ENCODE peak calls at places on chromosomes 5 and 9, in ten cellular contexts. I is naive thymus-derived CD8-positive, alpha-beta T cell; Y is HT1080; O is activated CD8-positive, alpha-beta memory T cell treated with anti-CD3 and anti-CD28 coated beads, Interleukin-2, amount 50 U/mL, for 4 hours; F is stomach; U is GM03348; W is NCI-H1436; N is nucleus accumbens; C is dermis microvascular lymphatic vessel endothelial cell; A is NCI-H460. K is an unnamed sample.
A peak's percentile ranks its signal among the peaks of the same experiment; 100 is the strongest.

GRCh38 chr5:127957183-127957582 is 126.4 kb upstream of the SLC12A2 start:
- DNase-seq in I (no peak), Y (peak; percentile 85), O (no peak), F (no peak), U (peak; percentile 45), W (no peak), N (no peak), C (peak; percentile 90), A (no peak), K (no peak)

GRCh38 chr5:145586664-145587307 is 248.4 kb downstream of the PRELID2 start:
- DNase-seq in I (no peak), Y (no peak), O (no peak), F (no peak), U (no peak), W (no peak), N (no peak), C (no peak), A (no peak), K (no peak)

GRCh38 chr5:158560170-158560569 is 539.5 kb downstream of the EBF1 start:
- DNase-seq in I (no peak), Y (peak; percentile 76), O (no peak), F (peak; percentile 63), U (no peak), W (peak; percentile 36), N (no peak), C (no peak), A (no peak), K (peak; percentile 32)

GRCh38 chr9:110602281-110602680 is 22.7 kb upstream of the SVEP1 start:
- DNase-seq in I (no peak), Y (peak; percentile 54), O (no peak), F (no peak), U (no peak), W (no peak), N (no peak), C (no peak), A (no peak), K (no peak)

GRCh38 chr5:161085081-161085480 is 233.1 kb upstream of the ATP10B start:
- DNase-seq in I (no peak), Y (no peak), O (no peak), F (no peak), U (no peak), W (no peak), N (no peak), C (no peak), A (no peak), K (no peak)

GRCh38 chr5:141753971-141754713 is 72.1 kb upstream of the ARAP3 start:
- DNase-seq in I (no peak), Y (peak; percentile 32), O (no peak), F (peak; percentile 29), U (peak; percentile 75), W (no peak), N (no peak), C (peak; percentile 41), A (peak; percentile 41), K (peak; percentile 49)

GRCh38 chr5:112668016-112668415 is 69.7 kb upstream of the APC start:
- DNase-seq in I (no peak), Y (no peak), O (no peak), F (no peak), U (no peak), W (no peak), N (no peak), C (no peak), A (peak; percentile 30), K (no peak)

GRCh38 chr5:87252283-87252605 is 15.4 kb upstream of the RASA1 start:
- DNase-seq in I (no peak), Y (no peak), O (no peak), F (no peak), U (no peak), W (no peak), N (no peak), C (no peak), A (no peak), K (no peak)

GRCh38 chr9:106861585-106862114 is 1.3 kb upstream of the ZNF462 start:
- DNase-seq in I (no peak), Y (no peak), O (no peak), F (no peak), U (peak; percentile 8), W (no peak), N (no peak), C (peak; percentile 10), A (no peak), K (no peak)

K was measured in HuH-7.5.